ENCODE peak calls at places on chromosomes 16 and 17, in six cellular contexts. W is Panc1, N is stomach, X is K562, Z is heart right ventricle, O is esophagus squamous epithelium. D is an unnamed sample.

GRCh38 chr16:79595261-79595660 is 5.3 kb downstream of the MAF start:
- DNase-seq in N (no peak), Z (no peak), W (no peak), X (no peak), O (no peak), D (no peak)

GRCh38 chr16:67995423-67995822 is 3.9 kb downstream of the DPEP2 start:
- DNase-seq in N (no peak), Z (no peak), O (no peak), X (no peak), W (no peak), D (no peak)

GRCh38 chr17:15946611-15947120 is 1.7 kb downstream of the ADORA2B start:
- DNase-seq in W (no peak), X (no peak), N (no peak), Z (no peak), O (no peak), D (no peak)

GRCh38 chr16:59859606-59860402 is 1125.7 kb upstream of the GOT2 start:
- DNase-seq in O (no peak), Z (no peak), N (no peak), W (no peak), X (no peak), D (no peak)

GRCh38 chr16:3509470-3509928 is 8.7 kb downstream of the CLUAP1 start:
- DNase-seq in O (no peak), X (no peak), Z (no peak), W (no peak), N (peak), D (no peak)

GRCh38 chr17:5874486-5874885 is 195.7 kb upstream of the WSCD1 start:
- DNase-seq in N (no peak), X (no peak), Z (no peak), O (no peak), W (no peak), D (no peak)

GRCh38 chr16:80230328-80231117 is 310.3 kb upstream of the DYNLRB2 start:
- DNase-seq in X (no peak), Z (no peak), W (no peak), N (no peak), O (no peak), D (no peak)

GRCh38 chr17:81898029-81898866 is 3.8 kb upstream of the NPB start:
- DNase-seq in N (no peak), Z (no peak), W (peak), X (peak), O (no peak), D (peak)

GRCh38 chr16:27978876-27979275 is 84.6 kb downstream of the GSG1L start:
- DNase-seq in X (no peak), W (no peak), Z (no peak), O (no peak), N (no peak), D (no peak)

GRCh38 chr16:3058173-3059030 is 7.0 kb upstream of the IL32 start:
- DNase-seq in W (no peak), N (peak), O (no peak), Z (peak), X (peak), D (peak)

GRCh38 chr17:79541451-79541850 is 69.4 kb downstream of the RBFOX3 start:
- DNase-seq in X (no peak), N (no peak), W (no peak), Z (no peak), O (no peak), D (no peak)

GRCh38 chr16:1155353-1156110 is 2.6 kb downstream of the CACNA1H start:
- DNase-seq in Z (no peak), N (no peak), X (no peak), O (no peak), W (no peak), D (no peak)

GRCh38 chr16:1156983-1157638 is 4.2 kb downstream of the CACNA1H start:
- DNase-seq in Z (peak), O (no peak), N (no peak), X (no peak), W (no peak), D (no peak)

GRCh38 chr16:1157639-1158455 is 4.9 kb downstream of the CACNA1H start:
- DNase-seq in Z (peak), X (no peak), N (no peak), W (no peak), O (no peak), D (no peak)

GRCh38 chr16:1154887-1155331 is 2.0 kb downstream of the CACNA1H start:
- DNase-seq in X (no peak), N (no peak), Z (no peak), W (no peak), O (no peak), D (no peak)

DNA sequence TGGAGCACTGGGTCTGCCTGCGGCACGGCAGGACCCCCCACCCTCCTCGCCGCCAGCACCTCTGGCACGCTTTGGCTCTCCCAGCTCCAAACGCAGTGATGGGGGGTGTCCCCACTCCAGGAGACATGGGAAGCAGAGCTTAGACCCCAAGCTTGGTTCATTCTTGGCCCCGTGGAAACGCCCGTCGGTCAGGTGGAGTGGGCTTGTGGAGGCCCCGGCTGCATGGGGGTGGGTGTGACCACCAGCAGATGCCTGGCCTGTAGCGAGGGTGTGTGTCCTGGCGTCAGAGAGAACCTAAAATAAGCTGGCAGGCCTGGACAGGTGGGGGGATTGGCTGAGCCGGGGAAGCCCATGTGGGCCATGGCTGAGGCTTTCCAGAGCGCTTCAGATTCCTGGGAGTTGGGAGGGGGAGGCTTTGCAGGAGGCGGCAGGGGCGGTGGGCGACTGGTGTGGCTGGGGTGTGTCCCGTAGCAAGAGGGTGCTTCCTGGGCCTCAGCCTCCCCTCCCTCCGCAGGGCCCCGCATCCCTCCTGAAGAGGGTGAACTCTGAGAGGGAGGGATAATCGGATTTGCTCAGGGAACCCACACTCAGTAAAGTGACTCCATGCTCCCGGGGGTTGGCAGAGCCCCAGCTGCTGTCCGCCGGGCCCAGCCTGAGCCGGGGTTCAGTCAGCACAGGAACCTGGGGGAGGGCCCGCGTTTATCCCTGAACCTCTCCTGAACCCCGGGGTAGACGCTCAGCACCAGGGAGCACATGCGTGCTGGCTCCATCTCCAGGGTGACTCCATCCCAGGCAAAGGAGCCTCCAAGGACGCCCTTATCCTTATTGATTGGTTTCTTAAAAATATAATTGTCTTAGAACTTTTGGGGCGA is 3.4 kb downstream of the CACNA1H start:
- DNase-seq in O (no peak), N (no peak), Z (no peak), W (no peak), X (no peak), D (no peak)
- H3K27ac ChIP-seq in O (peak), N (no peak), Z (no peak), W (peak), X (no peak), D (no peak)

GRCh38 chr16:30085247-30085646 is 6.5 kb downstream of the TBX6 start:
- DNase-seq in N (no peak), X (no peak), Z (no peak), O (no peak), W (no peak), D (no peak)
- H3K27ac ChIP-seq in N (no peak), X (no peak), Z (peak), O (no peak), W (no peak), D (no peak)

GRCh38 chr17:68289473-68289872 is 1.5 kb downstream of the SLC16A6 start:
- DNase-seq in O (no peak), N (no peak), W (no peak), Z (no peak), X (no peak), D (no peak)

GRCh38 chr17:68290268-68290954 is 516 bp downstream of the SLC16A6 start:
- DNase-seq in Z (peak), N (peak), O (no peak), W (no peak), X (no peak), D (peak)

GRCh38 chr17:68288804-68289203 is 2.1 kb downstream of the SLC16A6 start:
- DNase-seq in Z (no peak), X (no peak), N (no peak), W (no peak), O (no peak), D (no peak)

GRCh38 chr17:68290955-68291835 is at the start of the genes ARSG and SLC16A6:
- DNase-seq in N (peak), O (no peak), X (peak), W (no peak), Z (peak), D (peak)

GRCh38 chr17:68289936-68290267 is 1.0 kb downstream of the SLC16A6 start:
- DNase-seq in Z (no peak), X (no peak), N (no peak), W (no peak), O (no peak), D (no peak)
- H3K27ac ChIP-seq in Z (peak), X (no peak), N (no peak), W (no peak), O (peak), D (no peak)

GRCh38 chr16:84036982-84037425 is 5.6 kb downstream of the SLC38A8 start:
- DNase-seq in X (no peak), W (no peak), N (no peak), Z (no peak), O (no peak), D (no peak)
- H3K27ac ChIP-seq in X (no peak), W (no peak), N (no peak), Z (no peak), O (no peak), D (no peak)

DNA sequence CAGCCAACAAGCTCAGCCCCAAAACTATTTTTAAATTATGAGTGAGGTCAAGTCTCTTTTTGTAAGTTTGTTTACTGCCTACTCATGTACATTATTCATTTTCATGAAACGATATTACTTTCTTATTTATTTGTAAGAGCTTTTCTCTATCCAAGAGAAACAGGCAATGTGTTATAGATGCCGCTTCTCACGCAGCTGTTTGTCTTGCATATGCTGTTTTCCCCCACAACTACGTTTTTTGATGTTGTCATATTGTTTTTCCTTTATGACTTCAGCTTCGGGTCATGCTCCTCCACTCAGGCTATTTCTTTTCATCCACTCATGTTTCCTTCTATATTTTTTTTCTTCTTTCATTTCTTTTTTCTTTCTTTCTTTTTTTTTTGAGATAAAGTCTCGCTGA is 20.0 kb downstream of the ITGAE start:
- DNase-seq in X (no peak), O (no peak), N (no peak), Z (no peak), W (no peak), D (no peak)
- H3K27ac ChIP-seq in X (no peak), O (no peak), N (no peak), Z (no peak), W (no peak), D (no peak)

GRCh38 chr17:28902819-28903545 is at the start of gene DHRS13:
- DNase-seq in N (peak), O (peak), W (peak), Z (peak), X (peak), D (peak)
- H3K27ac ChIP-seq in N (peak), O (peak), W (peak), Z (peak), X (peak), D (peak)